ENCODE peak calls at places on chromosomes 6 and 20, in four cellular contexts. One of them, this sample, is unnamed.
A peak's percentile ranks its signal among the peaks of the same experiment; 100 is the strongest.

GRCh38 chr20:48750941-48751620 is 76.7 kb downstream of the PREX1 start:
- DNase-seq in sigmoid colon: no peak
- DNase-seq in suprapubic skin: no peak
- DNase-seq in hepatocyte: no peak
- DNase-seq in this sample: peak; percentile 47

GRCh38 chr6:101397199-101397598 is 3.7 kb downstream of the GRIK2 start:
- DNase-seq in sigmoid colon: no peak
- DNase-seq in suprapubic skin: no peak
- DNase-seq in hepatocyte: no peak
- DNase-seq in this sample: peak; percentile 57

GRCh38 chr20:16025084-16025483 is 548.2 kb downstream of the KIF16B start:
- DNase-seq in sigmoid colon: no peak
- DNase-seq in suprapubic skin: no peak
- DNase-seq in hepatocyte: no peak
- DNase-seq in this sample: no peak

GRCh38 chr6:141321486-141322347 is 811.0 kb upstream of the GJE1 start:
- DNase-seq in sigmoid colon: no peak
- DNase-seq in suprapubic skin: no peak
- DNase-seq in hepatocyte: no peak
- DNase-seq in this sample: peak; percentile 75

GRCh38 chr6:6588924-6589696 is 590 bp downstream of the LY86 start:
- DNase-seq in sigmoid colon: no peak
- DNase-seq in suprapubic skin: no peak
- DNase-seq in hepatocyte: no peak
- DNase-seq in this sample: no peak

GRCh38 chr20:20956586-20956985 is 149.6 kb downstream of the LINC00237 start:
- DNase-seq in sigmoid colon: no peak
- DNase-seq in suprapubic skin: no peak
- DNase-seq in hepatocyte: no peak
- DNase-seq in this sample: no peak

GRCh38 chr20:31517373-31517772 is 3.1 kb downstream of the HM13 start:
- DNase-seq in sigmoid colon: no peak
- DNase-seq in suprapubic skin: peak; percentile 83
- DNase-seq in hepatocyte: peak; percentile 71
- DNase-seq in this sample: peak; percentile 60

GRCh38 chr6:123529843-123530242 is 106.9 kb downstream of the TRDN start:
- DNase-seq in sigmoid colon: no peak
- DNase-seq in suprapubic skin: no peak
- DNase-seq in hepatocyte: no peak
- DNase-seq in this sample: no peak

GRCh38 chr6:112951829-112952228 is 604.7 kb downstream of the RFPL4B start:
- DNase-seq in sigmoid colon: no peak
- DNase-seq in suprapubic skin: no peak
- DNase-seq in hepatocyte: no peak
- DNase-seq in this sample: no peak

GRCh38 chr6:13404115-13404891 is 76.0 kb upstream of the TBC1D7 start:
- DNase-seq in sigmoid colon: no peak
- DNase-seq in suprapubic skin: peak; percentile 23
- DNase-seq in hepatocyte: no peak
- DNase-seq in this sample: no peak

GRCh38 chr6:136738178-136739057 is 53.9 kb downstream of the MAP3K5 start:
- DNase-seq in sigmoid colon: no peak
- DNase-seq in suprapubic skin: no peak
- DNase-seq in hepatocyte: no peak
- DNase-seq in this sample: no peak

GRCh38 chr20:21507275-21508229 is 6.3 kb downstream of the NKX2-2 start:
- DNase-seq in sigmoid colon: no peak
- DNase-seq in suprapubic skin: no peak
- DNase-seq in hepatocyte: no peak
- DNase-seq in this sample: peak; percentile 35

GRCh38 chr6:30515106-30515505 is 25.8 kb downstream of the HLA-E start:
- DNase-seq in sigmoid colon: no peak
- DNase-seq in suprapubic skin: no peak
- DNase-seq in hepatocyte: no peak
- DNase-seq in this sample: no peak

GRCh38 chr20:32602273-32602672 is 17.1 kb upstream of the NOL4L start:
- DNase-seq in sigmoid colon: no peak
- DNase-seq in suprapubic skin: no peak
- DNase-seq in hepatocyte: no peak
- DNase-seq in this sample: no peak

GRCh38 chr20:20452254-20452676 is 84.4 kb downstream of the INSM1 start:
- DNase-seq in sigmoid colon: no peak
- DNase-seq in suprapubic skin: no peak
- DNase-seq in hepatocyte: peak; percentile 16
- DNase-seq in this sample: peak; percentile 97

GRCh38 chr6:85660181-85660611 is 17.5 kb upstream of the SYNCRIP start:
- DNase-seq in sigmoid colon: no peak
- DNase-seq in suprapubic skin: no peak
- DNase-seq in hepatocyte: peak; percentile 39
- DNase-seq in this sample: peak; percentile 40

GRCh38 chr6:17703256-17703694 is 3.5 kb downstream of the NUP153 start:
- DNase-seq in sigmoid colon: no peak
- DNase-seq in suprapubic skin: no peak
- DNase-seq in hepatocyte: peak; percentile 47
- DNase-seq in this sample: peak; percentile 56

GRCh38 chr20:34999021-34999451 is 43.4 kb downstream of the MYH7B start:
- DNase-seq in sigmoid colon: no peak
- DNase-seq in suprapubic skin: no peak
- DNase-seq in hepatocyte: no peak
- DNase-seq in this sample: no peak

GRCh38 chr6:43150051-43150751 is 20.9 kb upstream of the SRF start:
- DNase-seq in sigmoid colon: no peak
- DNase-seq in suprapubic skin: no peak
- DNase-seq in hepatocyte: peak; percentile 53
- DNase-seq in this sample: no peak

GRCh38 chr20:25226433-25227316 is 21.2 kb upstream of the PYGB start:
- DNase-seq in sigmoid colon: no peak
- DNase-seq in suprapubic skin: no peak
- DNase-seq in hepatocyte: no peak
- DNase-seq in this sample: no peak

GRCh38 chr20:52524865-52525264 is 333.3 kb upstream of the ZFP64 start:
- DNase-seq in sigmoid colon: no peak
- DNase-seq in suprapubic skin: no peak
- DNase-seq in hepatocyte: no peak
- DNase-seq in this sample: no peak

GRCh38 chr6:132813173-132813856 is 1.1 kb upstream of the RPS12 start:
- DNase-seq in sigmoid colon: peak; percentile 72
- DNase-seq in suprapubic skin: no peak
- DNase-seq in hepatocyte: peak; percentile 48
- DNase-seq in this sample: peak; percentile 62

GRCh38 chr6:142570221-142570671 is 268.4 kb downstream of the ADGRG6 start:
- DNase-seq in sigmoid colon: no peak
- DNase-seq in suprapubic skin: no peak
- DNase-seq in hepatocyte: peak; percentile 36
- DNase-seq in this sample: no peak

GRCh38 chr6:132084811-132085509 is 133.8 kb upstream of the CCN2 start:
- DNase-seq in sigmoid colon: no peak
- DNase-seq in suprapubic skin: no peak
- DNase-seq in hepatocyte: peak; percentile 10
- DNase-seq in this sample: peak; percentile 77

GRCh38 chr20:21082584-21082983 is 23.6 kb downstream of the LINC00237 start:
- DNase-seq in sigmoid colon: no peak
- DNase-seq in suprapubic skin: no peak
- DNase-seq in hepatocyte: no peak
- DNase-seq in this sample: no peak

GRCh38 chr6:45714795-45715507 is 300.7 kb downstream of the CLIC5 start:
- DNase-seq in sigmoid colon: peak; percentile 77
- DNase-seq in suprapubic skin: no peak
- DNase-seq in hepatocyte: peak; percentile 86
- DNase-seq in this sample: peak; percentile 87

DNA sequence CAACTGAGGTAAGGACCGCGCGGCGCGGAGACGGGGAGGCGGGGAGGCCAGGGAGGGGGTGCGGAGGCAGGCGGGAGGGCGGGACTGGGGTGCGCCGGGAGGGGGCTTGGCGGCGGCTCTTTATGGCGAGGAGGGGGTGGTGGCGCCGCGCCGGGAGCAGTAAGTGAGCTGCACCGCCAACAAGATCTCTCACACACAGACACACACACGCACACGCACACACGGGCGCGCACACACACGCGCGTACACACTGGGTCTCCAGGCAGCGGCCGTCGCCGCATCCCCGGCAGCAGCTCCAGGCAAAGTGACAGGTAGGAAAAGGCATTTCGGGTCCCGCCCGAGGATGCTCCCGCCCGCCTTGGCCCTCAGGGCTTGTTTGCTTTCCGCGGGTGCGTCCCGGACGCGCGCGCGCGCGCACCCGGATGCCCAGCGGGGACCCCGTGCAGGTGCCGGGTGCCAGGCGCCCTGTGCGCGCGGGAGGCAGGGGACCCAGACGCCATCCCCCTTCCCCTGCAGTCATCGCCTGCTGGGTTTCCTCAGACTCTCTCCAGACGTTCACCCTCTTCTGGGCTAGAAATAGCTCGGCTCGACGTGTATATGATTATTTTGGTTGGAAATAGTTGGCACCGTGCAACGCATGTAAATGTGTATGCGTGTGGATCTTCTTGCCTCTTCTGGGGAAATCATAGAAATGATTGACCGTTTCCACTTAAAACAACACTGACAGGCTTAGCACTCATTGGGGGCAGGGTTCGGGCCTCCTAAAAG is at the start of gene PLCB4:
- DNase-seq in sigmoid colon: peak; percentile 73
- DNase-seq in suprapubic skin: peak; percentile 85
- DNase-seq in hepatocyte: peak; percentile 60
- DNase-seq in this sample: peak; percentile 56
- H3K27ac ChIP-seq in sigmoid colon: peak within 1 kb of the TSS; percentile 81
- H3K27ac ChIP-seq in suprapubic skin: peak within 1 kb of the TSS; percentile 85
- H3K27ac ChIP-seq in hepatocyte: peak within 1 kb of the TSS; percentile 64
- H3K27ac ChIP-seq in this sample: peak within 1 kb of the TSS; percentile 37

GRCh38 chr6:138776659-138777058 is 3.1 kb downstream of the CCDC28A start:
- DNase-seq in sigmoid colon: no peak
- DNase-seq in suprapubic skin: no peak
- DNase-seq in hepatocyte: no peak
- DNase-seq in this sample: no peak

GRCh38 chr6:138773177-138774091 is at the start of gene CCDC28A:
- DNase-seq in sigmoid colon: peak; percentile 97
- DNase-seq in suprapubic skin: peak; percentile 97
- DNase-seq in hepatocyte: peak; percentile 96
- DNase-seq in this sample: peak; percentile 97

GRCh38 chr6:138772596-138773176 is 883 bp upstream of the CCDC28A start:
- DNase-seq in sigmoid colon: no peak
- DNase-seq in suprapubic skin: no peak
- DNase-seq in hepatocyte: no peak
- DNase-seq in this sample: peak; percentile 43

GRCh38 chr6:138778331-138778730 is 4.8 kb downstream of the CCDC28A start:
- DNase-seq in sigmoid colon: no peak
- DNase-seq in suprapubic skin: no peak
- DNase-seq in hepatocyte: no peak
- DNase-seq in this sample: no peak

GRCh38 chr6:138774370-138774769 is 801 bp downstream of the CCDC28A start:
- DNase-seq in sigmoid colon: no peak
- DNase-seq in suprapubic skin: no peak
- DNase-seq in hepatocyte: no peak
- DNase-seq in this sample: no peak
- H3K27ac ChIP-seq in sigmoid colon: peak overlapping the region; percentile 91
- H3K27ac ChIP-seq in suprapubic skin: peak overlapping the region; percentile 96
- H3K27ac ChIP-seq in hepatocyte: no peak overlapping the region
- H3K27ac ChIP-seq in this sample: no peak overlapping the region

GRCh38 chr20:62804632-62805364 is at the start of gene OGFR:
- DNase-seq in sigmoid colon: peak; percentile 87
- DNase-seq in suprapubic skin: no peak
- DNase-seq in hepatocyte: peak; percentile 79
- DNase-seq in this sample: peak; percentile 65

GRCh38 chr20:62805365-62805710 is 703 bp downstream of the OGFR start:
- DNase-seq in sigmoid colon: no peak
- DNase-seq in suprapubic skin: no peak
- DNase-seq in hepatocyte: peak; percentile 52
- DNase-seq in this sample: peak; percentile 57

GRCh38 chr20:62804021-62804631 is 509 bp upstream of the OGFR start:
- DNase-seq in sigmoid colon: no peak
- DNase-seq in suprapubic skin: no peak
- DNase-seq in hepatocyte: no peak
- DNase-seq in this sample: peak; percentile 57

GRCh38 chr20:62806383-62807050 is 1.9 kb downstream of the OGFR start:
- DNase-seq in sigmoid colon: no peak
- DNase-seq in suprapubic skin: no peak
- DNase-seq in hepatocyte: no peak
- DNase-seq in this sample: no peak

GRCh38 chr20:62805711-62806382 is 1.2 kb downstream of the OGFR start:
- DNase-seq in sigmoid colon: no peak
- DNase-seq in suprapubic skin: no peak
- DNase-seq in hepatocyte: peak; percentile 58
- DNase-seq in this sample: no peak
- H3K27ac ChIP-seq in sigmoid colon: peak overlapping the region; percentile 92
- H3K27ac ChIP-seq in suprapubic skin: peak overlapping the region; percentile 88
- H3K27ac ChIP-seq in hepatocyte: peak overlapping the region; percentile 84
- H3K27ac ChIP-seq in this sample: peak overlapping the region; percentile 80

DNA sequence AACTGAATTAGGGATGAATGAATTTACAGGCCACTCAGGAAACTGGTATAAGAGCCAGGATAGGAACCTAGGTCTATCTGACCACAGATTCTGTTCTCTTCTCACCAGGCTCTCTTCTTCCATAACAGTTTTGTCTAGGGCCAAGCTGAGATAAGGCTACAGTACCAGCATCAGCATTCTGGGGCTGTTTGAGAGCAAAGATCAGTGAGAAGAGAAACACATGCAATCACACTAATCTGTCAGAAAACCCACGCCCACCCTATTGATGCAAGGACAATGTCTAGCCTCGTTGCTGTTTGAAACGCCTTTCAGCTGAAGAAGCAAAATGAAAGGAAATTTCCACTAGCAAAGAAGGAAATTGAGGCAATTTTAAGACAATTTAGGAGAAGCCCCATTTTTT is 137.7 kb downstream of the LCA5 start:
- DNase-seq in sigmoid colon: no peak
- DNase-seq in suprapubic skin: no peak
- DNase-seq in hepatocyte: peak; percentile 45
- DNase-seq in this sample: no peak
- H3K27ac ChIP-seq in sigmoid colon: no peak overlapping the region
- H3K27ac ChIP-seq in suprapubic skin: no peak overlapping the region
- H3K27ac ChIP-seq in hepatocyte: peak overlapping the region; percentile 54
- H3K27ac ChIP-seq in this sample: no peak overlapping the region

DNA sequence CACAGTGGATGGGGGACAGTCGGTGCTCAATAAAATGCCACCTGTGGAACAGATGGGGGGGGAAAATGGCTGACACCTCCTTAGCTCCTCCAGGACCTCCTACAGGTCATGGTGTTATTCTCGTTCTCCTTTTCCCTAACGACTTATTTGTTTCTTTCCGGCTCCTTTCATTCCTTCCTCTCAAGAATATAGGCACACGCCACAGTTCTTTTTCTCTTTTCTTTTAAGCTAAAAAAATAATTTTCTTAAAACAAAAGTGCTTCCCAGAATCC is 1.4 kb upstream of the RNASET2 start:
- DNase-seq in sigmoid colon: no peak
- DNase-seq in suprapubic skin: no peak
- DNase-seq in hepatocyte: no peak
- DNase-seq in this sample: no peak
- H3K27ac ChIP-seq in sigmoid colon: peak overlapping the region; percentile 90
- H3K27ac ChIP-seq in suprapubic skin: peak overlapping the region; percentile 90
- H3K27ac ChIP-seq in hepatocyte: no peak overlapping the region
- H3K27ac ChIP-seq in this sample: no peak overlapping the region

GRCh38 chr6:36793296-36793912 is 45.8 kb downstream of the CPNE5 start:
- DNase-seq in sigmoid colon: no peak
- DNase-seq in suprapubic skin: no peak
- DNase-seq in hepatocyte: no peak
- DNase-seq in this sample: no peak
- H3K27ac ChIP-seq in sigmoid colon: no peak overlapping the region
- H3K27ac ChIP-seq in suprapubic skin: no peak overlapping the region
- H3K27ac ChIP-seq in hepatocyte: peak overlapping the region; percentile 17
- H3K27ac ChIP-seq in this sample: no peak overlapping the region

GRCh38 chr6:28140616-28141015 is 1.1 kb upstream of the ZKSCAN8 start:
- DNase-seq in sigmoid colon: no peak
- DNase-seq in suprapubic skin: no peak
- DNase-seq in hepatocyte: no peak
- DNase-seq in this sample: no peak
- H3K27ac ChIP-seq in sigmoid colon: peak overlapping the region; percentile 84
- H3K27ac ChIP-seq in suprapubic skin: no peak overlapping the region
- H3K27ac ChIP-seq in hepatocyte: no peak overlapping the region
- H3K27ac ChIP-seq in this sample: no peak overlapping the region

This sample was measured in A673.